ENCODE peak calls at places on chromosomes 5 and 9, in nine cellular contexts. L is omental fat pad, T is upper lobe of right lung, M is dorsolateral prefrontal cortex, H is colonic mucosa, U is body of pancreas, B is GM12865, R is fibroblast of pulmonary artery, X is AG09309. S is an unnamed sample.

GRCh38 chr5:103456476-103456875 is 106.1 kb downstream of the NUDT12 start:
- DNase-seq in L (no peak), T (no peak), M (no peak), H (no peak), U (no peak), B (no peak), R (no peak), X (no peak), S (no peak)

GRCh38 chr5:3736466-3736865 is 140.8 kb downstream of the IRX1 start:
- DNase-seq in L (no peak), T (no peak), M (no peak), H (no peak), U (no peak), B (no peak), R (no peak), X (no peak), S (no peak)

GRCh38 chr5:173778152-173778782 is 109.9 kb upstream of the CPEB4 start:
- DNase-seq in L (peak; percentile 21), T (no peak), M (no peak), H (no peak), U (no peak), B (no peak), R (no peak), X (no peak), S (no peak)

GRCh38 chr5:54115768-54116403 is 194.5 kb downstream of the ARL15 start:
- DNase-seq in L (no peak), T (no peak), M (no peak), H (no peak), U (no peak), B (no peak), R (no peak), X (no peak), S (no peak)

GRCh38 chr9:100406962-100407361 is 20.0 kb upstream of the MSANTD3 start:
- DNase-seq in L (no peak), T (no peak), M (no peak), H (no peak), U (no peak), B (no peak), R (no peak), X (no peak), S (no peak)

GRCh38 chr9:113477058-113477457 is 13.5 kb downstream of the RGS3 start:
- DNase-seq in L (no peak), T (no peak), M (no peak), H (no peak), U (no peak), B (no peak), R (no peak), X (no peak), S (no peak)

GRCh38 chr9:88358743-88359142 is 29.5 kb upstream of the SPIN1 start:
- DNase-seq in L (no peak), T (no peak), M (no peak), H (no peak), U (no peak), B (no peak), R (no peak), X (no peak), S (no peak)

GRCh38 chr5:128498844-128499455 is 39.1 kb downstream of the FBN2 start:
- DNase-seq in L (no peak), T (no peak), M (no peak), H (peak; percentile 18), U (peak; percentile 6), B (peak; percentile 58), R (peak; percentile 88), X (peak; percentile 41), S (peak; percentile 50)

GRCh38 chr9:119177141-119177540 is 192.1 kb downstream of the BRINP1 start:
- DNase-seq in L (no peak), T (no peak), M (no peak), H (no peak), U (no peak), B (no peak), R (no peak), X (no peak), S (no peak)

GRCh38 chr9:13143281-13143680 is 136.2 kb downstream of the MPDZ start:
- DNase-seq in L (no peak), T (no peak), M (peak; percentile 26), H (no peak), U (no peak), B (no peak), R (no peak), X (no peak), S (no peak)

GRCh38 chr9:96027271-96028131 is 152.0 kb downstream of the ERCC6L2 start:
- DNase-seq in L (no peak), T (peak; percentile 64), M (no peak), H (no peak), U (no peak), B (no peak), R (no peak), X (no peak), S (no peak)

GRCh38 chr5:41457942-41458341 is 52.5 kb downstream of the PLCXD3 start:
- DNase-seq in L (no peak), T (no peak), M (no peak), H (no peak), U (no peak), B (no peak), R (no peak), X (no peak), S (no peak)

GRCh38 chr5:2757563-2758311 is 6.3 kb upstream of the IRX2 start:
- DNase-seq in L (no peak), T (peak; percentile 79), M (no peak), H (no peak), U (no peak), B (no peak), R (peak; percentile 81), X (no peak), S (no peak)

GRCh38 chr9:113580041-113580953 is 116.8 kb downstream of the RGS3 start:
- DNase-seq in L (no peak), T (peak; percentile 97), M (peak; percentile 58), H (peak; percentile 87), U (peak; percentile 96), B (peak; percentile 65), R (peak; percentile 58), X (no peak), S (peak; percentile 87)

GRCh38 chr9:133230093-133230492 is 21.0 kb upstream of the OBP2B start:
- DNase-seq in L (no peak), T (no peak), M (no peak), H (no peak), U (no peak), B (no peak), R (no peak), X (no peak), S (no peak)

GRCh38 chr9:89309608-89310485 is 1.1 kb upstream of the CKS2 start:
- DNase-seq in L (no peak), T (no peak), M (no peak), H (peak; percentile 59), U (no peak), B (peak; percentile 36), R (peak; percentile 34), X (no peak), S (peak; percentile 9)

GRCh38 chr9:17159469-17159868 is 24.6 kb downstream of the CNTLN start:
- DNase-seq in L (no peak), T (no peak), M (no peak), H (no peak), U (no peak), B (no peak), R (no peak), X (no peak), S (no peak)

GRCh38 chr9:87054999-87055686 is 107.8 kb upstream of the GAS1 start:
- DNase-seq in L (no peak), T (no peak), M (no peak), H (no peak), U (no peak), B (no peak), R (peak; percentile 81), X (no peak), S (no peak)

GRCh38 chr9:135478858-135479468 is 619 bp upstream of the PPP1R26 start:
- DNase-seq in L (no peak), T (peak; percentile 82), M (peak; percentile 10), H (peak; percentile 78), U (peak; percentile 79), B (no peak), R (peak; percentile 28), X (no peak), S (peak; percentile 34)
- TF ChIP-seq CTCF in L (no peak), T (peak; percentile 25), M (peak; percentile 23), H (no peak), U (no peak), B (no peak), R (peak; percentile 22), X (peak; percentile 23), S (no peak)

DNA sequence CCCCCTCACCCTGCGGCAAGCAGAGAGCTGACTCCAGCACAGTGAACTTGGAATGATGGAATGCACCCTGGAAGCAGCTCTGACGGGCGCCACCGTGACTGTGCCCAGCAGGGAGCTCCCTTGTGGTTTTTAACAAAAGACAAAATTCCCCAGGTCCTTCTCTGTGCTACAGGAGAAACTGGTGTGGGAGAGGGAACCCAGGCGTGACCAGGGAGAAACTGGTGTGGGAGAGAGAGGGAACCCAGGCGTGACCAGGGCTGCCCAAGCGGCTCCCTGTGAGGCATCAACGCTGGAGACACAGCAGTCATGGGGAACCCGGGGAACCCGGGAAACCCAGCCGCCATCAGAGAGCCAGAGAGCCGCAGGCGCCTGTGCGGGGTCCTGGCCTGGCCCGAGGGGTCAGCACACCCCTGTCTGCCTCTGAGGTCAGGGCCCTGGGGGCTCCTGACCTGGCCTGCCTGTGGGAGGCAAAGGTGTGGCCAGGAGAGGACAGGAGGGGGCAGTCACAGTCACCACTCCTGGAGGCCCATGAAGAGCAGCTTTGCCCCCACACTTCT is 3.1 kb upstream of the AHRR start:
- DNase-seq in L (no peak), T (peak; percentile 55), M (no peak), H (no peak), U (no peak), B (no peak), R (no peak), X (peak; percentile 40), S (no peak)
- TF ChIP-seq CTCF in L (no peak), T (no peak), M (no peak), H (no peak), U (no peak), B (no peak), R (no peak), X (no peak), S (no peak)

DNA sequence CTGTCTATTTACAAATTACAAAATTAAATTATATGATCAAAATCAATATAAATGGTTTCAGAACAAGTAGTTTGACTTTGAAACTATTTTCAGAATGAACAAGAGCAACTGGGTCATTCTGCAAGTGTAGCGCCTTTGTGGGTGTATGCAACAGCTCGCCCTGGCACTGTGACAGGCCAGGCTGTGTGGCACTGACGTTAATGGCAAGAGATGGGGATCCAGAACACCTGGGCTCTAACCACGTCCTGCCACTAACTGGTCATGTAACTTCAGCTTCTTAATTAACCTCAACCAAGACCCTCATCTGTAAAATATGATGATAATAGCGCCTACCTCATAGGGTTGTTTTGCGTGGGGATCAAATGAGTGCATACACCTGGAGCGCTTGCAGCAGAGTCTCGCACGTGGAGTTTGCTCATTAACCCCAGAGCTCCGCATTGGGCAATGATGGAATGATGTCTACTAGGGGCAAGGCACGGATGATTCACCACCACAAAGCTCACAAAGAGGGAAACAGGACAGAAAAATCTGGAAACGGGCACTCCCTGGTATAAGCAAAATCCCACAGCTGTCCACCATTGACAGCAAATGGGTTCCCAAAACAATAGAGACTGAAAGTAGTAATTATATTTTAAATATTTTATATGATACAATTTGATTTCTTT is 639.4 kb downstream of the SEMA5A start:
- DNase-seq in L (no peak), T (no peak), M (no peak), H (no peak), U (no peak), B (no peak), R (peak; percentile 23), X (peak; percentile 46), S (peak; percentile 11)
- TF ChIP-seq CTCF in L (no peak), T (no peak), M (no peak), H (no peak), U (no peak), B (no peak), R (no peak), X (no peak), S (no peak)

GRCh38 chr9:35903049-35903448 is 3.0 kb upstream of the HRCT1 start:
- DNase-seq in L (no peak), T (no peak), M (no peak), H (peak; percentile 66), U (peak; percentile 40), B (peak; percentile 74), R (peak; percentile 75), X (no peak), S (peak; percentile 39)
- TF ChIP-seq CTCF in L (no peak), T (peak; percentile 77), M (peak; percentile 87), H (peak; percentile 70), U (peak; percentile 62), B (peak; percentile 55), R (peak; percentile 59), X (peak; percentile 50), S (no peak)